ENCODE peak calls at places on chromosomes 1 and 21, in eight cellular contexts. F is sigmoid colon; I is psoas muscle; G is right lobe of liver; N is HL-60; D is CD4-positive, alpha-beta T cell; K is A549; V is RWPE1. R is an unnamed sample.

GRCh38 chr1:51063121-51063520 is 38.9 kb upstream of the C1orf185 start:
- DNase-seq in F (no peak), I (no peak), G (no peak), N (no peak), D (no peak), K (peak), V (peak), R (no peak)

GRCh38 chr1:220927442-220927841 is 48.2 kb downstream of the HLX start:
- DNase-seq in F (no peak), I (no peak), G (no peak), N (no peak), D (no peak), K (no peak), V (no peak), R (no peak)

GRCh38 chr1:168443899-168444298 is 99.9 kb downstream of the XCL2 start:
- DNase-seq in F (no peak), I (no peak), G (no peak), N (no peak), D (no peak), K (no peak), V (no peak), R (no peak)

GRCh38 chr1:223733898-223734852 is 21.8 kb downstream of the CAPN2 start:
- DNase-seq in F (no peak), I (no peak), G (no peak), N (no peak), D (no peak), K (no peak), V (no peak), R (no peak)

GRCh38 chr1:165144757-165145397 is 211.6 kb downstream of the LMX1A start:
- DNase-seq in F (no peak), I (peak), G (peak), N (peak), D (no peak), K (no peak), V (peak), R (no peak)

GRCh38 chr21:44395260-44395659 is 41.8 kb downstream of the TRPM2 start:
- DNase-seq in F (no peak), I (no peak), G (no peak), N (no peak), D (no peak), K (no peak), V (no peak), R (no peak)

GRCh38 chr1:10415211-10415930 is 14.9 kb upstream of the CENPS start:
- DNase-seq in F (peak), I (no peak), G (no peak), N (peak), D (no peak), K (peak), V (no peak), R (no peak)

GRCh38 chr21:27058673-27059365 is 91.9 kb upstream of the ADAMTS5 start:
- DNase-seq in F (no peak), I (no peak), G (no peak), N (no peak), D (no peak), K (no peak), V (no peak), R (no peak)

GRCh38 chr1:33903210-33903589 is 39.3 kb downstream of the HMGB4 start:
- DNase-seq in F (no peak), I (no peak), G (no peak), N (no peak), D (no peak), K (no peak), V (no peak), R (no peak)

GRCh38 chr1:67672260-67672803 is 12.7 kb upstream of the GADD45A start:
- DNase-seq in F (no peak), I (no peak), G (no peak), N (no peak), D (no peak), K (no peak), V (no peak), R (no peak)

GRCh38 chr1:43936470-43937151 is 3.0 kb downstream of the ARTN start:
- DNase-seq in F (peak), I (peak), G (no peak), N (peak), D (no peak), K (no peak), V (no peak), R (no peak)

GRCh38 chr1:14881775-14882672 is 271.5 kb upstream of the TMEM51 start:
- DNase-seq in F (no peak), I (no peak), G (no peak), N (no peak), D (no peak), K (no peak), V (no peak), R (no peak)

GRCh38 chr1:112026018-112026417 is 36.5 kb upstream of the KCND3 start:
- DNase-seq in F (no peak), I (no peak), G (no peak), N (no peak), D (no peak), K (no peak), V (no peak), R (no peak)

GRCh38 chr1:228372183-228373003 is 34.2 kb downstream of the TRIM11 start:
- DNase-seq in F (peak), I (peak), G (no peak), N (no peak), D (no peak), K (no peak), V (no peak), R (no peak)

GRCh38 chr1:160781914-160782689 is 13.9 kb upstream of the LY9 start:
- DNase-seq in F (no peak), I (no peak), G (no peak), N (no peak), D (no peak), K (no peak), V (no peak), R (no peak)
- TF ChIP-seq CTCF in F (no peak), I (no peak), G (no peak), N (no peak), D (no peak), K (no peak), V (no peak), R (no peak)

DNA sequence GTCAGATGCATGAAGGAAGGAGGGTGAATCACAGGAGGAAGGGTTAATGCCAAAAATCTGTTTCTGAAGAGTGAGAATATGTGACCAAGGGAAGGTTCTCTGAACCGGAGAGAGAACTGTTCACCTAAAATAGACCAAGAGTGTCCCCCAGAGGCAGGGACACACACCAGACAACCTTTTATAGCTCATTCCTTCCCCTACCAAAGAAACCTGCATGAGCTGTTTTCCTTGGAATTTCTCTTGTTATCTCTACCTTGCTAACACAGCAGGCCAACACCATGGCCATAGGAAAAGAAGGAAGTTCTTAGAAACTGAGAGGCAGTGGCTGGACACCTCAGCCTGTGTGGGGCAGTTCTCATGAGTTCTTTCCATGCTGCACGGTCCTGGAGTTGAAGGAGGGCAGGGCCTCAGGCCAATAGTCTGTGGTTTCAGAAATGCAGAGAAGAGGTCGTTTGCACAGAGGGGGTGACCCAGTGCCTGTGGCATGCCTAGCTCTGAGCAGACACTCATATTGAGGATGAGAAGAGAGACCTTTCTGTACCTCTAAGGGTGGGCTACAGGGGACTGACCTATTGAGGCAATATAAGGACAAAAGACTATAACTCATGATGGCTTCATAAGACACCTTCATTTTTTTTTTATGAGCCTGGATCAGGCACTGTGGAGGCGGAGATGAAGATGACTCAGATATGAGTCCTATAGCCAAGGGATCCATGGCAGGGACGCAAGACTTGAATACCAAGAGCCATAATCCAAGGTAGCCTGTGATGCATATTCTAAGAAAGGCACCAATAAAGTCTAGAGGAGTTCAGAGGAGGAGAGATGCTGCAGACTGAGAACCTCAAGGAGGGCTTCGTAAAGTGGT is 39.4 kb downstream of the IGFN1 start:
- DNase-seq in F (no peak), I (no peak), G (no peak), N (no peak), D (no peak), K (no peak), V (peak), R (no peak)
- TF ChIP-seq CTCF in F (no peak), I (no peak), G (no peak), N (no peak), D (no peak), K (peak), V (no peak), R (peak)

DNA sequence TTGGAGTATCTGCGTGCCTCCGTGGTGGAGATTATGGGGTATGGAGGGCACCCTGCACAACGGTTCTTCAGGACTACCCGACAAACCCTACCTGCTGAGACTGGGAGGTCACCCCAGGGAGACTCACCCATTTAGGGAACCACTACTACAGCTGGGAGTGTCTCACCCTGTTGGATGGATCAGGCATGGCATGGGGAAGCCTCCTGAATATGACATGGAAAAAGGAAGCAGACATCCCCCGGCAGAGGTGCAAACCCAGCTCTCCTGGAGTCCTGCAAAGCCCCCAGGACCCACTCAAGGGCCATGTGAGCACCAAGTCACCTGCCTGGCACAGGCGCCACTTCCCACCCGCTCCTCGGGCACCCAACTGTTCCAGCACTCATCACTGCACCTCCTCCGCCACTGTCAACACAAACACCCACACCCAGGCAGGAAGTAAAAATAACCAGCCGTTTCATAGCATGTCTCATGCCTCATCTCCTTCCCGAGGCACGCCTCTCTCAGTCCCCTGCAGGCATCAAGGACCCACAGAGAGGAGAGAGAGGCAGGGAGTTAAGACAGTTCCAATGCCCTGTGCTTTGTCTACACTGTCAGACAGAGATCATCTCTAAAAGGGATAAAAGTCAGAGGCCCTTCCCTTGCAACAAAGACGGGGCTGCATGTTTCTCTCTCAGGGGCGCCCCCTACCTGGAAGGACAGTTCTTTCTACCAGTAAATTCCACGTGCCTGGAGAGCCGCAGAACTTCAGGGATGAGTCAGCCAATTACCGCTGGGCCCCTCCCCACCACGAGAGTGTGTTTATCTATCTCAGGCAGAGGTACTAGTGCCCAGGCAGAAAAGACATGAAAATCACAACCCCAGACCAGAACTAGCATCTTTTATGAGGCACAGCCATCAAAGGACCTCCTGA is 150.1 kb upstream of the SOD1 start:
- DNase-seq in F (no peak), I (no peak), G (no peak), N (peak), D (peak), K (peak), V (peak), R (no peak)
- TF ChIP-seq CTCF in F (no peak), I (no peak), G (peak), N (no peak), D (peak), K (peak), V (no peak), R (peak)

GRCh38 chr1:17209446-17209845 is 4.5 kb downstream of the PADI1 start:
- DNase-seq in F (no peak), I (peak), G (no peak), N (no peak), D (no peak), K (no peak), V (no peak), R (no peak)
- TF ChIP-seq CTCF in F (no peak), I (no peak), G (no peak), N (no peak), D (no peak), K (no peak), V (no peak), R (no peak)

DNA sequence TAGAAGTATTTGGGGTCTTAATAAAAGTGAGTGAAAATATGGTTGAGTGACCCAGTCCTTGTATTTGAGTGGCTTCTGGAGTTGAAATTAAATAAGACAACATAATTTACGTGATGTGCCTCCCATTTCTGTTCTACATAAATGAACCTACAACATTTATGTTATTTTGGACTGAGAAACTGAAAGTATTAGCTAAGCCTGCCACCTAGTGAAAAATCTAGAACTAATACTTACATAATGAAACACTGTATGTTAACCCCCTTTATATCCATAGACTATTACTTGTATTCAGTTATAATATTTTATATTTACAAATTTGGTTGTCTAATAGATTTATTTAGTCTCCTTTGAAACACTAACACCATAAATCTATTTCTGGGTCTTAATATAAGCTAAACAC is 298.9 kb downstream of the KCNT2 start:
- DNase-seq in F (no peak), I (no peak), G (no peak), N (no peak), D (no peak), K (no peak), V (peak), R (no peak)
- TF ChIP-seq CTCF in F (no peak), I (no peak), G (no peak), N (no peak), D (no peak), K (peak), V (peak), R (peak)

GRCh38 chr1:183433703-183434102 is 15.5 kb upstream of the NMNAT2 start:
- DNase-seq in F (no peak), I (no peak), G (no peak), N (no peak), D (no peak), K (no peak), V (no peak), R (no peak)
- TF ChIP-seq CTCF in F (no peak), I (no peak), G (no peak), N (no peak), D (no peak), K (no peak), V (no peak), R (no peak)

GRCh38 chr21:43211085-43212071 is 42.6 kb downstream of the CRYAA start:
- DNase-seq in F (peak), I (peak), G (peak), N (no peak), D (no peak), K (no peak), V (no peak), R (no peak)
- TF ChIP-seq CTCF in F (peak), I (peak), G (peak), N (no peak), D (no peak), K (no peak), V (no peak), R (no peak)